ENCODE peak calls at places on chromosome 7, in nine cellular contexts. B is uterus, P is Panc1, M is heart left ventricle, W is PC-9, K is stomach, O is A673, V is left ventricle myocardium inferior, N is colonic mucosa. R is an unnamed sample. For H3K4me1, the result is how much of the 10 kb centered on the place peaks cover.

GRCh38 chr7:111092406-111093160 is 1.7 kb downstream of the LRRN3 start:
- DNase-seq in B (no peak), V (no peak), K (no peak), O (no peak), P (no peak), M (no peak), W (no peak), N (no peak), R (no peak)

GRCh38 chr7:157488326-157488725 is 151.5 kb downstream of the DNAJB6 start:
- DNase-seq in N (no peak), V (no peak), B (no peak), K (peak), P (no peak), M (peak), O (no peak), W (no peak), R (no peak)

GRCh38 chr7:152683297-152683696 is 7.4 kb upstream of the XRCC2 start:
- DNase-seq in W (no peak), O (no peak), M (no peak), N (no peak), V (no peak), K (no peak), P (no peak), B (no peak), R (no peak)

GRCh38 chr7:116167177-116167576 is 43.2 kb upstream of the TES start:
- DNase-seq in O (peak), B (no peak), M (no peak), V (no peak), P (no peak), N (no peak), K (no peak), W (no peak), R (no peak)

GRCh38 chr7:37149019-37149814 is 299.4 kb downstream of the ELMO1 start:
- DNase-seq in B (no peak), M (no peak), V (no peak), N (no peak), K (no peak), O (no peak), P (no peak), W (no peak), R (no peak)

GRCh38 chr7:32158751-32159360 is 88.6 kb upstream of the PDE1C start:
- DNase-seq in B (no peak), N (no peak), K (no peak), O (no peak), M (no peak), P (no peak), V (no peak), W (no peak), R (no peak)

GRCh38 chr7:116401711-116402110 is 97.8 kb upstream of the CAV2 start:
- DNase-seq in K (no peak), B (no peak), M (no peak), O (no peak), N (no peak), V (no peak), P (no peak), W (no peak), R (no peak)

GRCh38 chr7:91941450-91941849 is 788 bp downstream of the AKAP9 start:
- DNase-seq in W (peak), P (no peak), N (peak), O (peak), K (peak), B (no peak), V (peak), M (no peak), R (peak)

GRCh38 chr7:76224695-76225094 is 23.0 kb downstream of the SRRM3 start:
- DNase-seq in B (no peak), N (no peak), O (no peak), P (no peak), M (no peak), W (no peak), V (no peak), K (no peak), R (no peak)

GRCh38 chr7:119197872-119198527 is 973.5 kb downstream of the ANKRD7 start:
- DNase-seq in B (no peak), W (no peak), P (peak), M (no peak), N (peak), V (no peak), O (peak), K (peak), R (no peak)

GRCh38 chr7:26930201-26930600 is 65.8 kb upstream of the SKAP2 start:
- DNase-seq in P (no peak), O (no peak), N (no peak), M (no peak), K (no peak), B (no peak), W (peak), V (no peak), R (no peak)

GRCh38 chr7:89259085-89259484 is 463.5 kb upstream of the TEX47 start:
- DNase-seq in K (no peak), M (no peak), O (no peak), B (no peak), P (no peak), V (no peak), N (no peak), W (no peak), R (no peak)

GRCh38 chr7:40964610-40965009 is 738.3 kb downstream of the INHBA start:
- DNase-seq in B (no peak), V (no peak), M (no peak), K (no peak), O (no peak), W (no peak), P (no peak), N (no peak), R (no peak)
- H3K4me3 ChIP-seq in B (no peak), V (no peak), M (no peak), K (no peak), O (no peak), W (no peak), P (no peak), N (no peak), R (no peak)

GRCh38 chr7:140675726-140676125 is 3.0 kb downstream of the ADCK2 start:
- DNase-seq in B (no peak), N (no peak), M (no peak), V (no peak), P (no peak), K (no peak), W (peak), O (no peak), R (no peak)
- H3K4me1 ChIP-seq in B (under half), N (under half), M (under half), V (under half), P (under half), K (under half), W (under half), O (under half), R (under half)

GRCh38 chr7:23347007-23347681 is 48.0 kb downstream of the MALSU1 start:
- DNase-seq in M (no peak), O (no peak), V (no peak), P (no peak), W (no peak), B (no peak), N (no peak), K (no peak), R (no peak)

GRCh38 chr7:23346316-23346715 is 47.2 kb downstream of the MALSU1 start:
- DNase-seq in V (no peak), M (no peak), N (no peak), O (no peak), W (no peak), B (no peak), P (no peak), K (no peak), R (no peak)

GRCh38 chr7:23350466-23350865 is 51.3 kb downstream of the MALSU1 start:
- DNase-seq in V (no peak), M (no peak), W (no peak), K (no peak), B (no peak), O (no peak), N (no peak), P (no peak), R (no peak)

GRCh38 chr7:23349484-23350157 is 50.5 kb downstream of the MALSU1 start:
- DNase-seq in W (peak), V (no peak), M (no peak), P (no peak), K (no peak), B (no peak), N (no peak), O (peak), R (no peak)

GRCh38 chr7:23347682-23348180 is 48.6 kb downstream of the MALSU1 start:
- DNase-seq in O (peak), N (no peak), V (no peak), K (no peak), M (no peak), B (no peak), P (peak), W (peak), R (no peak)
- H3K4me3 ChIP-seq in O (peak), N (no peak), V (no peak), K (no peak), M (no peak), B (no peak), P (no peak), W (peak), R (no peak)

DNA sequence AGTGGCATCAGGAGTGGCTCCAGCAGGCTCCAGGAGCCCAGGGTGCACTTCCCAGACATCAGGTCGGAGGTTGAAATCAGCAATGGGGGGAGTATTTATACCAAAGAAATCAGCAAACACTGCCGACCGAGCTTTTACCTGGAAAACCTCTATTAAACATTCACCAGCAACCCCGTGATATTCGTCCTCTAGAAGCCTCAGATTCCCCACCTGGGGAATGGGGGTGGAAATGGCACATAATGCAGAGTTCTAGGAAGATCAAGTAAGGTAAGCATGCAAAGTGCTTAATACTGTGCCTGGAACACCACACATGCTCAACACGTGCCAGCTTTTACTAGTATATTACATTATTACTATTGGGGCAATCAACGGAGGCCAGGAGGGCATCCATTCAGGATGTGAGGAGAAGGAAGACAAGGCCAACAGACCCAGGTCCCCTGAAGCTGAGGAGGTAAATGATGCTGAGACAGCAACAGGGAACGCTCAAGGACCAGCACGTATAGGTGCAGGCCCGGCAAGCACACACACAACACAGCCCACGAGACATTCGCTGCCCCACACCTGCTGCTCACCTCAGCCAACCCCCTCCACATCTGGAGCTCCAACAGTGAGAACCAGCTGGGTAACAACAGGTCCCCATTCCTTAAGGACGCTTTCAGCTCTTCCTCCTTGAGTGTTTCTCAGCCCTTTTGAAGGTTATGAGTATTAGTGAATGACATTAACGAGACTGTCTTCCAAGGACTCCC is 125.5 kb downstream of the TNS3 start:
- DNase-seq in M (no peak), V (no peak), K (no peak), W (no peak), P (no peak), B (no peak), N (no peak), O (no peak), R (no peak)
- H3K4me1 ChIP-seq in M (under half), V (half or more), K (half or more), W (half or more), P (half or more), B (under half), N (under half), O (under half), R (under half)

R was measured in lung.